ENCODE peak calls at places on chromosomes 6 and 20, in eight cellular contexts. One of them, this sample, is unnamed.

GRCh38 chr20:4113546-4113945 is 98.2 kb upstream of the RNF24 start:
- DNase-seq in stimulated activated CD4-positive, alpha-beta T cell treated with anti-CD3 and anti-CD28 coated beads, Interleukin-15, amount 100 ng/mL, for 1 hour: no peak
- DNase-seq in erythroblast: no peak
- DNase-seq in A549: no peak
- DNase-seq in DMS 273 treated with DMSO at 0.1 percent for 48 hours: no peak
- DNase-seq in Panc1: no peak
- DNase-seq in stimulated activated CD8-positive, alpha-beta memory T cell treated with anti-CD3 and anti-CD28 coated beads, Interleukin-7, amount 100 ng/mL, for 1 hour: no peak
- DNase-seq in cardiac fibroblast: no peak
- DNase-seq in this sample: no peak

GRCh38 chr6:33075568-33076405 is at the start of gene HLA-DPB1:
- DNase-seq in erythroblast: peak
- DNase-seq in stimulated activated CD8-positive, alpha-beta memory T cell treated with anti-CD3 and anti-CD28 coated beads, Interleukin-7, amount 100 ng/mL, for 1 hour: no peak
- DNase-seq in cardiac fibroblast: peak
- DNase-seq in Panc1: no peak
- DNase-seq in DMS 273 treated with DMSO at 0.1 percent for 48 hours: peak
- DNase-seq in stimulated activated CD4-positive, alpha-beta T cell treated with anti-CD3 and anti-CD28 coated beads, Interleukin-15, amount 100 ng/mL, for 1 hour: no peak
- DNase-seq in A549: peak
- DNase-seq in this sample: no peak

GRCh38 chr20:433300-433975 is 25.3 kb downstream of the RBCK1 start:
- DNase-seq in stimulated activated CD4-positive, alpha-beta T cell treated with anti-CD3 and anti-CD28 coated beads, Interleukin-15, amount 100 ng/mL, for 1 hour: no peak
- DNase-seq in erythroblast: no peak
- DNase-seq in stimulated activated CD8-positive, alpha-beta memory T cell treated with anti-CD3 and anti-CD28 coated beads, Interleukin-7, amount 100 ng/mL, for 1 hour: peak
- DNase-seq in Panc1: no peak
- DNase-seq in A549: no peak
- DNase-seq in DMS 273 treated with DMSO at 0.1 percent for 48 hours: no peak
- DNase-seq in cardiac fibroblast: no peak
- DNase-seq in this sample: no peak

GRCh38 chr6:146369866-146370265 is 173.8 kb upstream of the RAB32 start:
- DNase-seq in cardiac fibroblast: no peak
- DNase-seq in DMS 273 treated with DMSO at 0.1 percent for 48 hours: no peak
- DNase-seq in stimulated activated CD8-positive, alpha-beta memory T cell treated with anti-CD3 and anti-CD28 coated beads, Interleukin-7, amount 100 ng/mL, for 1 hour: no peak
- DNase-seq in stimulated activated CD4-positive, alpha-beta T cell treated with anti-CD3 and anti-CD28 coated beads, Interleukin-15, amount 100 ng/mL, for 1 hour: no peak
- DNase-seq in A549: no peak
- DNase-seq in Panc1: no peak
- DNase-seq in erythroblast: no peak
- DNase-seq in this sample: no peak

GRCh38 chr6:13164316-13164715 is 164.0 kb downstream of the TBC1D7 start:
- DNase-seq in A549: no peak
- DNase-seq in stimulated activated CD8-positive, alpha-beta memory T cell treated with anti-CD3 and anti-CD28 coated beads, Interleukin-7, amount 100 ng/mL, for 1 hour: no peak
- DNase-seq in DMS 273 treated with DMSO at 0.1 percent for 48 hours: no peak
- DNase-seq in cardiac fibroblast: no peak
- DNase-seq in stimulated activated CD4-positive, alpha-beta T cell treated with anti-CD3 and anti-CD28 coated beads, Interleukin-15, amount 100 ng/mL, for 1 hour: no peak
- DNase-seq in erythroblast: no peak
- DNase-seq in Panc1: no peak
- DNase-seq in this sample: no peak

GRCh38 chr6:67009818-67010217 is 1302.8 kb upstream of the EYS start:
- DNase-seq in erythroblast: no peak
- DNase-seq in cardiac fibroblast: no peak
- DNase-seq in stimulated activated CD4-positive, alpha-beta T cell treated with anti-CD3 and anti-CD28 coated beads, Interleukin-15, amount 100 ng/mL, for 1 hour: no peak
- DNase-seq in Panc1: no peak
- DNase-seq in stimulated activated CD8-positive, alpha-beta memory T cell treated with anti-CD3 and anti-CD28 coated beads, Interleukin-7, amount 100 ng/mL, for 1 hour: no peak
- DNase-seq in DMS 273 treated with DMSO at 0.1 percent for 48 hours: no peak
- DNase-seq in A549: peak
- DNase-seq in this sample: no peak

GRCh38 chr6:34300332-34300751 is 51.5 kb upstream of the SMIM29 start:
- DNase-seq in cardiac fibroblast: no peak
- DNase-seq in DMS 273 treated with DMSO at 0.1 percent for 48 hours: no peak
- DNase-seq in stimulated activated CD8-positive, alpha-beta memory T cell treated with anti-CD3 and anti-CD28 coated beads, Interleukin-7, amount 100 ng/mL, for 1 hour: no peak
- DNase-seq in Panc1: no peak
- DNase-seq in stimulated activated CD4-positive, alpha-beta T cell treated with anti-CD3 and anti-CD28 coated beads, Interleukin-15, amount 100 ng/mL, for 1 hour: no peak
- DNase-seq in erythroblast: no peak
- DNase-seq in A549: no peak
- DNase-seq in this sample: no peak

GRCh38 chr20:11229772-11230171 is 556.0 kb upstream of the JAG1 start:
- DNase-seq in stimulated activated CD8-positive, alpha-beta memory T cell treated with anti-CD3 and anti-CD28 coated beads, Interleukin-7, amount 100 ng/mL, for 1 hour: no peak
- DNase-seq in Panc1: peak
- DNase-seq in DMS 273 treated with DMSO at 0.1 percent for 48 hours: no peak
- DNase-seq in stimulated activated CD4-positive, alpha-beta T cell treated with anti-CD3 and anti-CD28 coated beads, Interleukin-15, amount 100 ng/mL, for 1 hour: no peak
- DNase-seq in cardiac fibroblast: peak
- DNase-seq in erythroblast: no peak
- DNase-seq in A549: peak
- DNase-seq in this sample: no peak

GRCh38 chr20:19565721-19566120 is 192.3 kb upstream of the RIN2 start:
- DNase-seq in cardiac fibroblast: peak
- DNase-seq in erythroblast: no peak
- DNase-seq in A549: no peak
- DNase-seq in DMS 273 treated with DMSO at 0.1 percent for 48 hours: no peak
- DNase-seq in Panc1: no peak
- DNase-seq in stimulated activated CD4-positive, alpha-beta T cell treated with anti-CD3 and anti-CD28 coated beads, Interleukin-15, amount 100 ng/mL, for 1 hour: no peak
- DNase-seq in stimulated activated CD8-positive, alpha-beta memory T cell treated with anti-CD3 and anti-CD28 coated beads, Interleukin-7, amount 100 ng/mL, for 1 hour: no peak
- DNase-seq in this sample: no peak

GRCh38 chr6:155389130-155389529 is 66.5 kb downstream of the NOX3 start:
- DNase-seq in Panc1: no peak
- DNase-seq in erythroblast: no peak
- DNase-seq in A549: no peak
- DNase-seq in stimulated activated CD8-positive, alpha-beta memory T cell treated with anti-CD3 and anti-CD28 coated beads, Interleukin-7, amount 100 ng/mL, for 1 hour: no peak
- DNase-seq in cardiac fibroblast: peak
- DNase-seq in DMS 273 treated with DMSO at 0.1 percent for 48 hours: no peak
- DNase-seq in stimulated activated CD4-positive, alpha-beta T cell treated with anti-CD3 and anti-CD28 coated beads, Interleukin-15, amount 100 ng/mL, for 1 hour: no peak
- DNase-seq in this sample: no peak

GRCh38 chr20:12970372-12970821 is 38.4 kb upstream of the SPTLC3 start:
- DNase-seq in stimulated activated CD4-positive, alpha-beta T cell treated with anti-CD3 and anti-CD28 coated beads, Interleukin-15, amount 100 ng/mL, for 1 hour: no peak
- DNase-seq in Panc1: peak
- DNase-seq in A549: peak
- DNase-seq in cardiac fibroblast: peak
- DNase-seq in erythroblast: no peak
- DNase-seq in stimulated activated CD8-positive, alpha-beta memory T cell treated with anti-CD3 and anti-CD28 coated beads, Interleukin-7, amount 100 ng/mL, for 1 hour: no peak
- DNase-seq in DMS 273 treated with DMSO at 0.1 percent for 48 hours: no peak
- DNase-seq in this sample: peak

GRCh38 chr6:32519117-32519909 is 10.8 kb downstream of the HLA-DRB5 start:
- DNase-seq in erythroblast: no peak
- DNase-seq in DMS 273 treated with DMSO at 0.1 percent for 48 hours: no peak
- DNase-seq in stimulated activated CD4-positive, alpha-beta T cell treated with anti-CD3 and anti-CD28 coated beads, Interleukin-15, amount 100 ng/mL, for 1 hour: no peak
- DNase-seq in stimulated activated CD8-positive, alpha-beta memory T cell treated with anti-CD3 and anti-CD28 coated beads, Interleukin-7, amount 100 ng/mL, for 1 hour: no peak
- DNase-seq in cardiac fibroblast: no peak
- DNase-seq in Panc1: no peak
- DNase-seq in A549: no peak
- DNase-seq in this sample: peak

GRCh38 chr6:136923116-136923953 is 1.2 kb downstream of the SLC35D3 start:
- DNase-seq in A549: no peak
- DNase-seq in cardiac fibroblast: no peak
- DNase-seq in stimulated activated CD8-positive, alpha-beta memory T cell treated with anti-CD3 and anti-CD28 coated beads, Interleukin-7, amount 100 ng/mL, for 1 hour: no peak
- DNase-seq in stimulated activated CD4-positive, alpha-beta T cell treated with anti-CD3 and anti-CD28 coated beads, Interleukin-15, amount 100 ng/mL, for 1 hour: no peak
- DNase-seq in erythroblast: peak
- DNase-seq in Panc1: no peak
- DNase-seq in DMS 273 treated with DMSO at 0.1 percent for 48 hours: no peak
- DNase-seq in this sample: peak

GRCh38 chr6:21710908-21711627 is 117.5 kb downstream of the SOX4 start:
- DNase-seq in Panc1: no peak
- DNase-seq in stimulated activated CD4-positive, alpha-beta T cell treated with anti-CD3 and anti-CD28 coated beads, Interleukin-15, amount 100 ng/mL, for 1 hour: no peak
- DNase-seq in cardiac fibroblast: no peak
- DNase-seq in DMS 273 treated with DMSO at 0.1 percent for 48 hours: no peak
- DNase-seq in A549: no peak
- DNase-seq in erythroblast: no peak
- DNase-seq in stimulated activated CD8-positive, alpha-beta memory T cell treated with anti-CD3 and anti-CD28 coated beads, Interleukin-7, amount 100 ng/mL, for 1 hour: no peak
- DNase-seq in this sample: no peak

GRCh38 chr20:46009847-46010246 is 1.1 kb downstream of the MMP9 start:
- DNase-seq in A549: no peak
- DNase-seq in stimulated activated CD8-positive, alpha-beta memory T cell treated with anti-CD3 and anti-CD28 coated beads, Interleukin-7, amount 100 ng/mL, for 1 hour: no peak
- DNase-seq in stimulated activated CD4-positive, alpha-beta T cell treated with anti-CD3 and anti-CD28 coated beads, Interleukin-15, amount 100 ng/mL, for 1 hour: no peak
- DNase-seq in Panc1: no peak
- DNase-seq in erythroblast: no peak
- DNase-seq in cardiac fibroblast: no peak
- DNase-seq in DMS 273 treated with DMSO at 0.1 percent for 48 hours: no peak
- DNase-seq in this sample: no peak

GRCh38 chr6:150377211-150377781 is 8.5 kb downstream of the IYD start:
- DNase-seq in stimulated activated CD4-positive, alpha-beta T cell treated with anti-CD3 and anti-CD28 coated beads, Interleukin-15, amount 100 ng/mL, for 1 hour: no peak
- DNase-seq in DMS 273 treated with DMSO at 0.1 percent for 48 hours: no peak
- DNase-seq in stimulated activated CD8-positive, alpha-beta memory T cell treated with anti-CD3 and anti-CD28 coated beads, Interleukin-7, amount 100 ng/mL, for 1 hour: no peak
- DNase-seq in Panc1: no peak
- DNase-seq in cardiac fibroblast: no peak
- DNase-seq in A549: no peak
- DNase-seq in erythroblast: no peak
- DNase-seq in this sample: peak

GRCh38 chr20:16647875-16648597 is 74.8 kb upstream of the KIF16B start:
- DNase-seq in stimulated activated CD8-positive, alpha-beta memory T cell treated with anti-CD3 and anti-CD28 coated beads, Interleukin-7, amount 100 ng/mL, for 1 hour: no peak
- DNase-seq in DMS 273 treated with DMSO at 0.1 percent for 48 hours: no peak
- DNase-seq in A549: no peak
- DNase-seq in stimulated activated CD4-positive, alpha-beta T cell treated with anti-CD3 and anti-CD28 coated beads, Interleukin-15, amount 100 ng/mL, for 1 hour: no peak
- DNase-seq in erythroblast: no peak
- DNase-seq in Panc1: no peak
- DNase-seq in cardiac fibroblast: no peak
- DNase-seq in this sample: no peak

GRCh38 chr6:140636698-140637402 is 1262.4 kb upstream of the CITED2 start:
- DNase-seq in DMS 273 treated with DMSO at 0.1 percent for 48 hours: no peak
- DNase-seq in cardiac fibroblast: no peak
- DNase-seq in erythroblast: no peak
- DNase-seq in stimulated activated CD4-positive, alpha-beta T cell treated with anti-CD3 and anti-CD28 coated beads, Interleukin-15, amount 100 ng/mL, for 1 hour: no peak
- DNase-seq in Panc1: no peak
- DNase-seq in stimulated activated CD8-positive, alpha-beta memory T cell treated with anti-CD3 and anti-CD28 coated beads, Interleukin-7, amount 100 ng/mL, for 1 hour: no peak
- DNase-seq in A549: no peak
- DNase-seq in this sample: no peak

GRCh38 chr6:144150673-144151009 is 324 bp downstream of the STX11 start:
- DNase-seq in stimulated activated CD4-positive, alpha-beta T cell treated with anti-CD3 and anti-CD28 coated beads, Interleukin-15, amount 100 ng/mL, for 1 hour: peak
- DNase-seq in stimulated activated CD8-positive, alpha-beta memory T cell treated with anti-CD3 and anti-CD28 coated beads, Interleukin-7, amount 100 ng/mL, for 1 hour: no peak
- DNase-seq in Panc1: no peak
- DNase-seq in A549: peak
- DNase-seq in DMS 273 treated with DMSO at 0.1 percent for 48 hours: no peak
- DNase-seq in erythroblast: peak
- DNase-seq in cardiac fibroblast: peak
- DNase-seq in this sample: no peak